ENCODE peak calls at places on chromosomes 11 and 22, in nine cellular contexts. M is colonic mucosa, I is tibial artery, Y is GM23338, P is upper lobe of right lung, C is pancreas, T is body of pancreas, L is adrenal gland, W is tibial nerve. O is an unnamed sample.

GRCh38 chr22:45296628-45297297 is 12.0 kb downstream of the UPK3A start:
- DNase-seq in L (no peak), I (no peak), M (no peak), C (no peak), P (no peak), W (no peak), Y (no peak), T (no peak), O (no peak)

GRCh38 chr11:44568706-44569473 is 3.4 kb downstream of the CD82 start:
- DNase-seq in Y (no peak), W (peak; percentile 59), M (peak; percentile 67), P (peak; percentile 82), T (peak; percentile 82), C (peak; percentile 31), I (peak; percentile 88), L (peak; percentile 90), O (peak; percentile 91)

GRCh38 chr11:76698321-76699043 is 27.9 kb upstream of the LRRC32 start:
- DNase-seq in I (no peak), Y (peak; percentile 84), P (no peak), C (no peak), W (no peak), T (no peak), M (no peak), L (no peak), O (no peak)

GRCh38 chr11:33802414-33802950 is 28.2 kb upstream of the FBXO3 start:
- DNase-seq in I (peak; percentile 66), Y (peak; percentile 97), C (peak; percentile 73), M (peak; percentile 59), L (peak; percentile 62), T (peak; percentile 76), P (no peak), W (peak; percentile 21), O (peak; percentile 89)

GRCh38 chr22:38850941-38851849 is 7.4 kb upstream of the NPTXR start:
- DNase-seq in Y (no peak), L (no peak), M (no peak), P (no peak), I (no peak), W (no peak), T (no peak), C (no peak), O (peak; percentile 56)

GRCh38 chr11:808427-809286 is 1.1 kb upstream of the RPLP2 start:
- DNase-seq in T (no peak), L (no peak), Y (no peak), W (no peak), I (no peak), P (no peak), C (no peak), M (no peak), O (no peak)

GRCh38 chr22:25360411-25360810 is 141.0 kb downstream of the CRYBB2 start:
- DNase-seq in C (no peak), T (no peak), L (no peak), I (peak; percentile 52), Y (no peak), P (peak; percentile 23), M (no peak), W (no peak), O (no peak)

GRCh38 chr11:25159341-25159740 is 662.5 kb downstream of the LUZP2 start:
- DNase-seq in T (no peak), C (no peak), M (no peak), I (no peak), Y (no peak), W (no peak), P (no peak), L (no peak), O (no peak)

GRCh38 chr11:118618115-118618990 is 10.9 kb downstream of the PHLDB1 start:
- DNase-seq in C (no peak), W (peak; percentile 62), Y (no peak), I (peak; percentile 88), M (peak; percentile 55), P (peak; percentile 69), T (peak; percentile 43), L (peak; percentile 89), O (peak; percentile 94)

GRCh38 chr11:44529895-44530412 is 35.5 kb upstream of the CD82 start:
- DNase-seq in I (no peak), P (no peak), C (no peak), Y (no peak), M (no peak), W (no peak), L (no peak), T (no peak), O (peak; percentile 10)

GRCh38 chr11:77101043-77101537 is 1.6 kb upstream of the OMP start:
- DNase-seq in L (no peak), M (no peak), T (no peak), Y (peak; percentile 74), P (peak; percentile 7), W (no peak), C (no peak), I (no peak), O (peak; percentile 15)

GRCh38 chr11:46277623-46278386 is at the start of gene CREB3L1:
- DNase-seq in W (no peak), T (no peak), M (peak; percentile 90), C (peak; percentile 58), P (peak; percentile 80), I (no peak), Y (peak; percentile 61), L (no peak), O (peak; percentile 37)

GRCh38 chr11:7869467-7869866 is 61.6 kb downstream of the OR10A6 start:
- DNase-seq in P (no peak), W (no peak), M (no peak), I (no peak), T (no peak), L (no peak), Y (no peak), C (no peak), O (peak; percentile 12)

GRCh38 chr11:27119396-27119795 is 78.8 kb downstream of the BBOX1 start:
- DNase-seq in M (no peak), T (no peak), C (no peak), L (no peak), W (no peak), Y (no peak), I (no peak), P (no peak), O (no peak)

GRCh38 chr11:27116684-27117083 is 76.1 kb downstream of the BBOX1 start:
- DNase-seq in C (no peak), I (no peak), P (no peak), M (no peak), T (no peak), Y (no peak), W (no peak), L (no peak), O (peak; percentile 78)

GRCh38 chr11:27120211-27120610 is 79.6 kb downstream of the BBOX1 start:
- DNase-seq in L (no peak), M (no peak), I (no peak), T (no peak), P (no peak), Y (no peak), C (no peak), W (no peak), O (no peak)

DNA sequence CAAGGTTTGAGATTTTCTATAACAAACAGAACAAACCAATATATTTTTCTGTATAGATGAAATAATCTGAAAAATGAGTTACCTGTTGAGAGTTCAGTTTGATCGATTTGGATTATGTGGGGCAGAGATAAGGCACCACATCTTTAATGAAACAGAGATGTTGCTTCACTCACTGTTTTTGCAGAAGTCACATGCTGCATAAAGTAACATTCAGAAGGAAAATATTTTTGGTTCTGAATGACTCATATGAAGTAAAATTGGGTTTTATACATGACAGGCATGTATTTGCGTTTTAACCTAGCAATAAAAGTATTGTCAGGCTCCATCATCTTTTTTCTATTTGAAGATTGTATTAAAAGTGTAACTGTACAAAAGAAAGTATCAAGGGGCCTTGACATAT is 77.8 kb downstream of the BBOX1 start:
- DNase-seq in W (no peak), Y (no peak), L (no peak), C (no peak), T (no peak), I (no peak), M (no peak), P (no peak), O (no peak)
- H3K27ac ChIP-seq in W (no peak overlapping the region), Y (no peak overlapping the region), L (no peak overlapping the region), C (no peak overlapping the region), T (no peak overlapping the region), I (peak overlapping the region; percentile 29), M (no peak overlapping the region), P (no peak overlapping the region), O (no peak overlapping the region)

GRCh38 chr11:86155210-86155844 is 86.4 kb upstream of the PICALM start:
- DNase-seq in T (no peak), P (no peak), I (no peak), M (no peak), C (no peak), Y (no peak), W (no peak), L (no peak), O (no peak)
- TF ChIP-seq CTCF in T (no peak), P (no peak), I (no peak), M (no peak), C (no peak), Y (no peak), W (no peak), L (no peak), O (no peak)

GRCh38 chr11:11558352-11558751 is 63.5 kb downstream of the GALNT18 start:
- DNase-seq in T (no peak), Y (no peak), L (no peak), M (no peak), W (no peak), C (no peak), P (peak; percentile 81), I (peak; percentile 73), O (no peak)
- H3K4me3 ChIP-seq in T (no peak overlapping the region), Y (no peak overlapping the region), L (no peak overlapping the region), M (no peak overlapping the region), W (no peak overlapping the region), C (no peak overlapping the region), P (no peak overlapping the region), I (no peak overlapping the region), O (no peak overlapping the region)

GRCh38 chr11:68838572-68838964 is 3.1 kb downstream of the CPT1A start:
- DNase-seq in Y (no peak), M (no peak), T (peak; percentile 65), L (peak; percentile 77), I (peak; percentile 81), P (no peak), W (no peak), C (peak; percentile 49), O (no peak)

GRCh38 chr11:68835749-68836148 is 6.0 kb downstream of the CPT1A start:
- DNase-seq in C (no peak), W (no peak), T (no peak), M (no peak), I (no peak), L (no peak), P (no peak), Y (no peak), O (no peak)

GRCh38 chr11:68832476-68833176 is 9.1 kb downstream of the CPT1A start:
- DNase-seq in M (peak; percentile 57), W (no peak), L (peak; percentile 82), I (no peak), P (no peak), T (peak; percentile 34), Y (no peak), C (no peak), O (no peak)

GRCh38 chr11:68837583-68838571 is 3.8 kb downstream of the CPT1A start:
- DNase-seq in I (no peak), P (no peak), T (no peak), M (no peak), L (no peak), W (no peak), C (no peak), Y (no peak), O (no peak)

DNA sequence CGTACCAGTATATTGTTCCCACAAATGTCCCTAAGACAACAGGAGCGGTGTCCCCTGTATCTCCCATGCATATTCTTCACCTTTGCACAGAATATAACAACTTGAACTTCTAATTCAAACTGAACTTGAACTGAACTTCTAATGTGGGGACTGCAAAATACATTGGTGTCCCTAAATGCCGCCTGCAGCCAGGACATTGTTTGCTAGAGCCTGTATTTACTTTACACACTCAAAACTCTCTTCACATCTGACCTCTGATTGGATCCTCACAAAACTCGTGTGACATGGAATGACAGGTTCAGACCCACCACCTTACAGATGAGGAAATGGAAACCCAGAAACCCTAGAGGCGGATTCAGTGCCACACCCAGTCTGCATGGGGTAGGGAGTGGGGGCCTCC is 6.4 kb downstream of the CPT1A start:
- DNase-seq in W (no peak), L (no peak), T (no peak), M (peak; percentile 59), P (no peak), Y (no peak), C (no peak), I (no peak), O (no peak)
- H3K27ac ChIP-seq in W (peak overlapping the region; percentile 98), L (no peak overlapping the region), T (peak overlapping the region; percentile 92), M (peak overlapping the region; percentile 72), P (peak overlapping the region; percentile 28), Y (no peak overlapping the region), C (no peak overlapping the region), I (no peak overlapping the region), O (no peak overlapping the region)

O was measured in cardiac muscle cell.